ENCODE peak calls at places on chromosome 9, in ten cellular contexts. Y is mucosa of descending colon, L is cardiac muscle cell, S is heart left ventricle, G is SK-N-MC, P is iPS DF 6.9, J is kidney, F is foreskin fibroblast, A is bronchial epithelial cell, E is astrocyte. N is an unnamed sample.
A peak's percentile ranks its signal among the peaks of the same experiment; 100 is the strongest.

GRCh38 chr9:68740561-68740960 is 35.5 kb downstream of the PIP5K1B start:
- DNase-seq in E (no peak), L (no peak), S (no peak), G (no peak), Y (no peak), P (no peak), F (no peak), A (peak; percentile 79), J (no peak), N (no peak)

GRCh38 chr9:111599092-111599947 is at the start of gene PTGR1:
- DNase-seq in E (peak; percentile 85), Y (peak; percentile 86), G (no peak), S (peak; percentile 91), F (peak; percentile 96), J (peak; percentile 96), L (peak; percentile 85), A (peak; percentile 74), P (no peak), N (peak; percentile 81)

GRCh38 chr9:117458066-117458465 is 43.2 kb upstream of the ASTN2 start:
- DNase-seq in F (no peak), A (no peak), E (no peak), P (no peak), Y (no peak), J (no peak), G (no peak), S (no peak), L (no peak), N (no peak)

GRCh38 chr9:125807065-125807464 is 59.9 kb downstream of the PBX3 start:
- DNase-seq in L (no peak), P (no peak), Y (no peak), G (no peak), S (no peak), A (peak; percentile 26), J (no peak), E (peak; percentile 45), F (peak; percentile 72), N (no peak)

GRCh38 chr9:76588320-76588719 is 129.3 kb downstream of the GCNT1 start:
- DNase-seq in P (no peak), E (no peak), F (no peak), J (no peak), L (no peak), Y (no peak), G (no peak), S (no peak), A (no peak), N (no peak)

GRCh38 chr9:9998491-9999287 is 614.1 kb downstream of the PTPRD start:
- DNase-seq in G (peak; percentile 61), F (no peak), Y (no peak), A (peak; percentile 17), S (no peak), E (no peak), P (no peak), J (no peak), L (peak; percentile 68), N (no peak)

GRCh38 chr9:120648581-120648980 is 65.7 kb downstream of the MEGF9 start:
- DNase-seq in Y (no peak), G (no peak), F (no peak), J (no peak), S (no peak), P (no peak), E (no peak), L (no peak), A (no peak), N (no peak)

GRCh38 chr9:6566409-6567139 is 79.0 kb downstream of the GLDC start:
- DNase-seq in F (peak; percentile 98), P (no peak), E (peak; percentile 98), J (no peak), G (no peak), A (peak; percentile 100), Y (no peak), S (no peak), L (no peak), N (no peak)

GRCh38 chr9:107338911-107339659 is 56.0 kb downstream of the RAD23B start:
- DNase-seq in E (no peak), A (no peak), P (no peak), S (no peak), G (no peak), J (no peak), Y (no peak), F (no peak), L (no peak), N (no peak)

GRCh38 chr9:81827616-81828296 is 100.5 kb upstream of the SPATA31D4 start:
- DNase-seq in S (no peak), P (no peak), E (no peak), L (no peak), A (no peak), F (no peak), J (no peak), G (no peak), Y (no peak), N (no peak)

GRCh38 chr9:37146372-37146771 is 26.0 kb downstream of the ZCCHC7 start:
- DNase-seq in G (peak; percentile 53), E (no peak), P (no peak), J (no peak), S (no peak), A (no peak), Y (no peak), L (no peak), F (no peak), N (no peak)

GRCh38 chr9:37984672-37985611 is 81.0 kb upstream of the SLC25A51 start:
- DNase-seq in F (peak; percentile 75), G (peak; percentile 88), Y (no peak), S (peak; percentile 56), L (no peak), A (peak; percentile 55), E (peak; percentile 82), J (peak; percentile 59), P (no peak), N (no peak)

GRCh38 chr9:111870774-111871542 is 25.7 kb upstream of the UGCG start:
- DNase-seq in P (no peak), S (no peak), E (no peak), Y (no peak), G (no peak), A (no peak), L (no peak), J (no peak), F (no peak), N (no peak)

GRCh38 chr9:94993821-94994165 is 267.3 kb downstream of the AOPEP start:
- DNase-seq in Y (no peak), E (no peak), J (no peak), S (no peak), G (no peak), A (no peak), P (no peak), F (no peak), L (no peak), N (no peak)

GRCh38 chr9:26292943-26293342 is 599.7 kb downstream of the CAAP1 start:
- DNase-seq in L (no peak), P (no peak), G (no peak), Y (no peak), S (no peak), J (no peak), A (no peak), E (peak; percentile 72), F (peak; percentile 52), N (no peak)

GRCh38 chr9:18611946-18612345 is 138.0 kb downstream of the ADAMTSL1 start:
- DNase-seq in P (no peak), A (no peak), G (peak; percentile 53), J (no peak), L (no peak), E (no peak), F (no peak), Y (no peak), S (no peak), N (no peak)

GRCh38 chr9:114908104-114908621 is 22.2 kb downstream of the TNFSF8 start:
- DNase-seq in G (no peak), F (peak; percentile 74), S (no peak), P (no peak), Y (no peak), E (peak; percentile 47), L (no peak), A (peak; percentile 100), J (no peak), N (no peak)

GRCh38 chr9:131271506-131271931 is 4.8 kb downstream of the FAM78A start:
- DNase-seq in G (no peak), S (no peak), J (peak; percentile 51), A (no peak), Y (peak; percentile 49), F (no peak), E (no peak), P (no peak), L (no peak), N (no peak)
- H3K4me3 ChIP-seq in G (no peak overlapping the region), S (no peak overlapping the region), J (no peak overlapping the region), A (no peak overlapping the region), Y (no peak overlapping the region), F (no peak overlapping the region), E (no peak overlapping the region), P (no peak overlapping the region), L (no peak overlapping the region), N (no peak overlapping the region)

DNA sequence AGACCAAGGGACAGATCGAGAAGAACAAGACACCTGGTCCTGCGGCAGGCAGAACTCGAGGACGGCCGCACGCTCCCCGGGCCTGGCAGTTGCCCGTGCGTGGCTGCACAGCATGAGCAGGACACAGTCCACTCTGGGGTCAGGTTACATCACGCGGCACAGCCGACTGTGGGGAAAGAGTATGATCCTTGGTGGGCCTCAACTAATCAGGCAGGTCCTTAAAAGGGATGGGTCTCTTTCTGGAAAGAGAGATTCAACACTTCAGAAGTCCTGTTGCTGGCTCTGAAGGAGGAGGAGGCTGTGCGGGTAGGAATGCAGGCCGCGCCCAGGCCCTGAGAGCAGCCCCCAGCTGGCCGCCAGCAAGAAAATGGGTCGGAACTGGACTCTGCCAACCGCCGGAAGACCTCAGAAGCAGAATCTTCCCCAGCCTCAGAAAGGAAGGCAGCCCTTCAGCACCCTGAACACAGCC is 11.5 kb downstream of the UBAC1 start:
- DNase-seq in L (no peak), J (peak; percentile 62), Y (no peak), A (no peak), P (no peak), E (no peak), S (no peak), F (no peak), G (no peak), N (no peak)
- H3K4me3 ChIP-seq in L (no peak overlapping the region), J (no peak overlapping the region), Y (no peak overlapping the region), A (no peak overlapping the region), P (no peak overlapping the region), E (no peak overlapping the region), S (no peak overlapping the region), F (no peak overlapping the region), G (no peak overlapping the region), N (no peak overlapping the region)

DNA sequence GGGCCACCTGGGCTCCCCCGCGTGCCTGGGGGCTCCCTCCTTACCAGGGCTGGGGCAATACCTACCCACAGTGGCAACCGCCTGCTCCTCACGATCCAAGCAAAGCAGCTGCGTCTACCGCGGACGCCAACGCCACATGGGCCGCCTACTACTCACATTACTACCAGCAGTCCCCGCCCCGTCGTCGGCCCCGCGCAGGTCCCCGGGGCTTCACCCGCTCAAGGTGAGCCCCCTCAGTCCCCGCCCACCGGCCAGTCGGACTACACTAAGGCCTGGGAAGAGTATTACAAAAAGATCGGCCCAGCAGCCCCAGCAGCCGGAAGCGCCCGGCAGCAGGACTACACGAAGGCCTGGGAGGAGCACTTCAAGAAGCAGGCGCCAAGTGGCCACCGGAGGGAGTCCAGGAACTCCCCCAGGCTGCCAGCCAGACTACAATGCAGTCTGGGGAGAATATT is 106.0 kb upstream of the MTAP start:
- DNase-seq in J (peak; percentile 65), L (no peak), F (no peak), G (no peak), A (no peak), E (no peak), P (peak; percentile 25), S (peak; percentile 15), Y (no peak), N (no peak)
- H3K4me3 ChIP-seq in J (no peak overlapping the region), L (no peak overlapping the region), F (no peak overlapping the region), G (no peak overlapping the region), A (no peak overlapping the region), E (no peak overlapping the region), P (no peak overlapping the region), S (no peak overlapping the region), Y (no peak overlapping the region), N (no peak overlapping the region)

GRCh38 chr9:131008909-131009618 is at the start of gene LAMC3:
- DNase-seq in A (no peak), F (peak; percentile 53), J (peak; percentile 78), G (no peak), E (no peak), P (no peak), L (peak; percentile 70), S (no peak), Y (no peak), N (no peak)
- H3K4me3 ChIP-seq in A (peak within 1 kb of the TSS; percentile 6), F (no peak within 1 kb of the TSS), J (no peak within 1 kb of the TSS), G (peak within 1 kb of the TSS; percentile 62), E (peak within 1 kb of the TSS; percentile 33), P (peak within 1 kb of the TSS; percentile 32), L (peak within 1 kb of the TSS; percentile 20), S (no peak within 1 kb of the TSS), Y (no peak within 1 kb of the TSS), N (no peak within 1 kb of the TSS)